ENCODE peak calls at places on chromosomes 1 and 21, in four cellular contexts. Y, M, U and L are unnamed samples.
A peak's percentile ranks its signal among the peaks of the same experiment; 100 is the strongest.

GRCh38 chr1:198234511-198235251 is 77.9 kb downstream of the NEK7 start:
- DNase-seq in U (no peak), M (no peak), Y (peak; percentile 57), L (peak; percentile 65)

GRCh38 chr21:28949318-28949717 is 43.4 kb downstream of the LTN1 start:
- DNase-seq in Y (no peak), U (no peak), M (no peak), L (no peak)

GRCh38 chr1:170164103-170164763 is 18.5 kb downstream of the NTMT2 start:
- DNase-seq in Y (no peak), M (no peak), U (no peak), L (no peak)

GRCh38 chr1:207393610-207394009 is 60.5 kb upstream of the CR2 start:
- DNase-seq in U (no peak), M (no peak), Y (peak; percentile 96), L (peak; percentile 89)

GRCh38 chr21:38807481-38807880 is 1.8 kb downstream of the ETS2 start:
- DNase-seq in M (no peak), Y (no peak), U (no peak), L (no peak)

GRCh38 chr1:199046618-199047017 is 407.8 kb downstream of the PTPRC start:
- DNase-seq in Y (no peak), M (no peak), U (no peak), L (no peak)

GRCh38 chr1:234601217-234602017 is 8.6 kb downstream of the IRF2BP2 start:
- DNase-seq in U (no peak), Y (peak; percentile 25), M (no peak), L (peak; percentile 40)

GRCh38 chr21:21230672-21231071 is 232.5 kb downstream of the NCAM2 start:
- DNase-seq in U (no peak), Y (no peak), M (no peak), L (no peak)

GRCh38 chr1:163796394-163796821 is 474.7 kb downstream of the NUF2 start:
- DNase-seq in Y (peak; percentile 39), M (no peak), U (no peak), L (no peak)

GRCh38 chr21:16071082-16071481 is 341.3 kb downstream of the USP25 start:
- DNase-seq in M (no peak), Y (no peak), U (no peak), L (no peak)

GRCh38 chr1:220680085-220680687 is 10.0 kb upstream of the C1orf115 start:
- DNase-seq in M (peak; percentile 59), Y (peak; percentile 32), U (peak; percentile 64), L (peak; percentile 41)

GRCh38 chr1:184974086-184974836 is at the start of gene NIBAN1:
- DNase-seq in U (peak; percentile 42), Y (peak; percentile 56), M (peak; percentile 72), L (peak; percentile 84)

GRCh38 chr1:30106125-30106524 is 617.3 kb downstream of the MATN1 start:
- DNase-seq in M (no peak), Y (no peak), U (peak; percentile 78), L (peak; percentile 22)

GRCh38 chr1:19317126-19317910 is 5.2 kb downstream of the SLC66A1 start:
- DNase-seq in U (peak; percentile 7), Y (no peak), M (no peak), L (no peak)

GRCh38 chr21:39676054-39676771 is 63.5 kb downstream of the B3GALT5 start:
- DNase-seq in Y (peak; percentile 85), U (no peak), M (no peak), L (no peak)

GRCh38 chr1:92446546-92446945 is 40.2 kb downstream of the GFI1 start:
- DNase-seq in M (no peak), U (no peak), Y (peak; percentile 57), L (peak; percentile 21)

GRCh38 chr1:11316701-11317100 is 43.7 kb downstream of the UBIAD1 start:
- DNase-seq in M (no peak), Y (peak; percentile 80), U (no peak), L (peak; percentile 8)

GRCh38 chr1:19169642-19170041 is 40.4 kb downstream of the UBR4 start:
- DNase-seq in Y (no peak), U (no peak), M (peak; percentile 81), L (peak; percentile 7)

GRCh38 chr1:5949074-5949760 is 43.0 kb downstream of the NPHP4 start:
- DNase-seq in U (peak; percentile 40), M (no peak), Y (no peak), L (no peak)

GRCh38 chr1:42380617-42381423 is at the start of gene RIMKLA:
- DNase-seq in M (peak; percentile 91), U (peak; percentile 89), Y (no peak), L (no peak)

GRCh38 chr1:50707824-50708223 is 252.2 kb downstream of the FAF1 start:
- DNase-seq in U (no peak), Y (no peak), M (no peak), L (no peak)

GRCh38 chr1:925532-926421 is 2.1 kb downstream of the SAMD11 start:
- DNase-seq in M (no peak), Y (no peak), U (peak; percentile 52), L (no peak)

GRCh38 chr21:35178812-35179211 is 129.7 kb upstream of the RUNX1 start:
- DNase-seq in Y (peak; percentile 92), U (no peak), M (no peak), L (peak; percentile 95)

GRCh38 chr1:113784104-113784779 is 25.0 kb upstream of the PHTF1 start:
- DNase-seq in Y (peak; percentile 20), U (no peak), M (no peak), L (no peak)

GRCh38 chr1:87334351-87335174 is 5.9 kb downstream of the LMO4 start:
- DNase-seq in Y (peak; percentile 24), M (peak; percentile 11), U (peak; percentile 34), L (no peak)

GRCh38 chr1:2840036-2840809 is 38.7 kb upstream of the TTC34 start:
- DNase-seq in U (no peak), Y (no peak), M (no peak), L (peak; percentile 6)

GRCh38 chr21:42384184-42384583 is 11.7 kb downstream of the TMPRSS3 start:
- DNase-seq in U (no peak), Y (no peak), M (no peak), L (no peak)

GRCh38 chr1:224205438-224205840 is 22.4 kb downstream of the DEGS1 start:
- DNase-seq in Y (peak; percentile 85), M (no peak), U (no peak), L (peak; percentile 82)

GRCh38 chr1:94286864-94287437 is 49.6 kb upstream of the ARHGAP29 start:
- DNase-seq in Y (no peak), U (no peak), M (no peak), L (no peak)